ENCODE peak calls at places on chromosomes 12 and 14, in six cellular contexts. D is HAP-1, G is heart right ventricle, I is fibroblast of lung, E is heart left ventricle, M is adrenal gland. H is an unnamed sample.

GRCh38 chr14:49865431-49865859 is 12.9 kb upstream of the NEMF start:
- DNase-seq in D (peak; percentile 68), G (peak; percentile 80), I (peak; percentile 49), E (peak; percentile 77), M (peak; percentile 76), H (peak; percentile 92)

GRCh38 chr14:59336078-59336477 is 129.1 kb downstream of the GPR135 start:
- DNase-seq in D (no peak), G (no peak), I (peak; percentile 50), E (no peak), M (no peak), H (no peak)

GRCh38 chr12:97756066-97756701 is 293.6 kb downstream of the RMST start:
- DNase-seq in D (no peak), G (no peak), I (no peak), E (no peak), M (no peak), H (no peak)

GRCh38 chr12:103933237-103933636 is 3.0 kb downstream of the HSP90B1 start:
- DNase-seq in D (peak; percentile 19), G (no peak), I (no peak), E (no peak), M (no peak), H (no peak)

GRCh38 chr14:67579040-67579439 is 21.0 kb downstream of the PIGH start:
- DNase-seq in D (no peak), G (no peak), I (no peak), E (no peak), M (peak; percentile 8), H (no peak)

GRCh38 chr12:8950287-8950574 is 786 bp upstream of the M6PR start:
- DNase-seq in D (peak; percentile 23), G (no peak), I (no peak), E (no peak), M (no peak), H (no peak)

GRCh38 chr12:71194657-71195056 is 36.9 kb upstream of the TSPAN8 start:
- DNase-seq in D (no peak), G (no peak), I (peak; percentile 17), E (no peak), M (no peak), H (peak; percentile 44)

GRCh38 chr12:63965936-63966602 is 121.6 kb downstream of the SRGAP1 start:
- DNase-seq in D (peak; percentile 98), G (no peak), I (peak; percentile 36), E (no peak), M (no peak), H (no peak)

GRCh38 chr14:90397401-90398314 is 829 bp downstream of the CALM1 start:
- DNase-seq in D (peak; percentile 31), G (peak; percentile 77), I (peak; percentile 51), E (peak; percentile 86), M (peak; percentile 44), H (peak; percentile 89)

GRCh38 chr14:96192049-96192448 is 12.6 kb upstream of the BDKRB2 start:
- DNase-seq in D (no peak), G (no peak), I (no peak), E (no peak), M (no peak), H (no peak)

GRCh38 chr14:77339407-77339806 is 18.6 kb downstream of the GSTZ1 start:
- DNase-seq in D (no peak), G (no peak), I (peak; percentile 14), E (no peak), M (no peak), H (no peak)

GRCh38 chr14:43052897-43053296 is 1446.2 kb downstream of the LRFN5 start:
- DNase-seq in D (no peak), G (no peak), I (no peak), E (no peak), M (no peak), H (no peak)

GRCh38 chr14:32307881-32308582 is 21.1 kb upstream of the AKAP6 start:
- DNase-seq in D (peak; percentile 47), G (no peak), I (no peak), E (no peak), M (no peak), H (no peak)

GRCh38 chr12:131282292-131283080 is 328.8 kb downstream of the ADGRD1 start:
- DNase-seq in D (no peak), G (no peak), I (no peak), E (peak; percentile 15), M (no peak), H (peak; percentile 35)

GRCh38 chr14:25108959-25109358 is 59.0 kb upstream of the STXBP6 start:
- DNase-seq in D (no peak), G (no peak), I (peak; percentile 29), E (no peak), M (no peak), H (no peak)

DNA sequence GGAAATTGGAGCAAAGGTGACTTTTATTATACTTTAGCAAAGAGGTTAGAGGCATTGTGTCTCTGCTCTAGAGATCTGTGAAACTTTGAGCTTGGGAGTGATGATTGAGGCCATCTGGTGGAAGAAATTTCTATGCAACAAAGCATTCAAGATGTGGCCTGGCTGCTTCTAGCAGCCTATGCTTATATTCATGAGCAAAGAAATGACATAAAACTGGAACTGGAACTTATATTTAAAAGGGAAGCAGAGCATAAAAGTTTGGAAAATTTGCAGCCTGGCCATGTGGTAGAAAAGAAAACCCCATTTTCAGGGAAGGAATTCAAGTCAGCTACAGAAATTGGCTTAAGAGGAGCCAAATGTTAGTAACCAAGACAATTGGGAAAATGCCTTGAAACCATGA is 70.4 kb downstream of the SDR9C7 start:
- DNase-seq in D (no peak), G (no peak), I (no peak), E (no peak), M (no peak), H (no peak)
- H3K9me3 ChIP-seq in D (peaks cover 7% of the 10 kb centered on the region), G (peaks cover 21% of the 10 kb centered on the region), I (no peaks in the 10 kb centered on the region), E (peaks cover 53% of the 10 kb centered on the region), M (no peaks in the 10 kb centered on the region), H (peaks cover 15% of the 10 kb centered on the region)

GRCh38 chr12:38390968-38391367 is 74.4 kb downstream of the ALG10B start:
- DNase-seq in D (no peak), G (no peak), I (no peak), E (no peak), M (no peak), H (no peak)

GRCh38 chr12:38385492-38385864 is 68.9 kb downstream of the ALG10B start:
- DNase-seq in D (no peak), G (no peak), I (no peak), E (no peak), M (no peak), H (no peak)

GRCh38 chr12:38384816-38385491 is 68.4 kb downstream of the ALG10B start:
- DNase-seq in D (no peak), G (no peak), I (no peak), E (no peak), M (no peak), H (no peak)

GRCh38 chr12:38389581-38389980 is 73.0 kb downstream of the ALG10B start:
- DNase-seq in D (no peak), G (no peak), I (no peak), E (no peak), M (no peak), H (no peak)

GRCh38 chr12:38386238-38386985 is 69.8 kb downstream of the ALG10B start:
- DNase-seq in D (no peak), G (no peak), I (no peak), E (no peak), M (no peak), H (no peak)
- H3K27me3 ChIP-seq in D (no peaks in the 10 kb centered on the region), G (no peaks in the 10 kb centered on the region), I (no peaks in the 10 kb centered on the region), E (no peaks in the 10 kb centered on the region), M (no peaks in the 10 kb centered on the region), H (no peaks in the 10 kb centered on the region)

DNA sequence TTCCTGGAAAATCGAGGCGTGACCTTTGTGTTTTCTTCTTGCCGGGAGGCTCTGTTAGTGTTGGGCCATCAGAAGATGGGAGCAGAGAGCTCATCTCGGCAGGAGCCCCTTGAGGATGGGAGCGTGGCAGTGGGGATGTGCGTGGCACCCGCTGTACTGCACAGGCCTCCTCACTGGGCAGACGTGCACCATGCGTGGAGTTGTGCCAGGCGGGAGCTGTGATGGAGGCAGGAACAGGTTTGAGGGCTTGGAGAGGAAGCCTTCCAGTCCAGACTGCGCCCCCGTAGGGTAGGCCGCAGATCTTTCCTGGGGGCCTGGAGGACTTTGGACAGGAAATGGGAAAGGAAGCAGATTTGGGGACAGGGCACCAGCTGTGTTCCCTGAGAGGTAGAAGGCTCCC is 197.5 kb downstream of the TSPAN9 start:
- DNase-seq in D (no peak), G (no peak), I (no peak), E (no peak), M (no peak), H (no peak)
- H3K4me3 ChIP-seq in D (no peak overlapping the region), G (no peak overlapping the region), I (no peak overlapping the region), E (no peak overlapping the region), M (no peak overlapping the region), H (no peak overlapping the region)

DNA sequence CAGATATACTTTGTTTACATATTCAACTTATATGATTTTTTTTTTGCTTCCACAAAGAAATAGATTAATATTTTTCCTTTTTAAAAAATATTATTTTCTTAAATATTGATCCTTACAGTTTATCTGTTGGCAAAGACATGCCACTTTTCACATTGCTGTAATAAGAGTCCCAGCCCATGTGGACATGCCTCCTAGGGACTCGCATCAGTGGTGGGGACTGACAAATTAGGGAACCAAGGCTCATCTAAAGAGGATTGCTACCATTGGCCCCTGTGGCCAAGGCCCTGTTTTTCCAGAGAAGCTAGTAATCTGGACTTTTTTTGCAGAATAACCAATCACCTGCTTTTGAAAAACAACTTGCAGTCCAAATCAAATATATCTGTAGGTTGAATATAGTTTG is 27.8 kb upstream of the BMAL2 start:
- DNase-seq in D (no peak), G (no peak), I (no peak), E (no peak), M (no peak), H (no peak)
- H3K9me3 ChIP-seq in D (no peaks in the 10 kb centered on the region), G (no peaks in the 10 kb centered on the region), I (no peaks in the 10 kb centered on the region), E (no peaks in the 10 kb centered on the region), M (no peaks in the 10 kb centered on the region), H (no peaks in the 10 kb centered on the region)

GRCh38 chr12:54688309-54689033 is 40.3 kb upstream of the DCD start:
- DNase-seq in D (no peak), G (no peak), I (no peak), E (no peak), M (no peak), H (no peak)
- H3K27me3 ChIP-seq in D (peaks cover 4% of the 10 kb centered on the region), G (peaks cover 29% of the 10 kb centered on the region), I (no peaks in the 10 kb centered on the region), E (peaks cover 23% of the 10 kb centered on the region), M (no peaks in the 10 kb centered on the region), H (no peaks in the 10 kb centered on the region)

DNA sequence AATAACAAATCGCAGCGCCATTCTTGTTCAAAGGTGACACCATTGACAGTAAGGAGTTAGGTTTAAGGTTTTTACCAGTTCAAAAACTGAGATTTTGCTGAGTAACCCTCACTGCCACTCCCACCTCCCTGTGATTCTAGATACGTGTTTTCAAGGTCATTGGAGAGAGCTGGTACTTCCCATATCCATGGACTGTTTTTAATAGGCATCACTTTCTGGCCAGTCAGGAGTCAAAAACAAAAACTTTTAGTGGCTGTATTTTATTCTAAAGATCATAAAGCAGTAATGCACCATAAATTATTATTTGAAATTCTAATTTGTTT is 187.5 kb downstream of the ETV6 start:
- DNase-seq in D (no peak), G (no peak), I (no peak), E (no peak), M (no peak), H (no peak)
- H3K4me3 ChIP-seq in D (no peak overlapping the region), G (no peak overlapping the region), I (no peak overlapping the region), E (no peak overlapping the region), M (no peak overlapping the region), H (no peak overlapping the region)